ENCODE peak calls at places on chromosomes 7 and 10, in nine cellular contexts. I is HS-5, U is NCI-H460, T is thoracic aorta, F is fibroblast of villous mesenchyme, O is retinal pigment epithelial cell, Y is neuronal stem cell, D is EL, P is HEK293T. H is an unnamed sample.
A peak's percentile ranks its signal among the peaks of the same experiment; 100 is the strongest.

GRCh38 chr10:111128331-111129167 is 51.7 kb downstream of the ADRA2A start:
- DNase-seq in I (no peak), U (peak; percentile 22), T (no peak), F (peak; percentile 23), O (peak; percentile 2), Y (no peak), D (peak; percentile 73), P (peak; percentile 55), H (no peak)

GRCh38 chr7:41520445-41520844 is 182.4 kb downstream of the INHBA start:
- DNase-seq in I (no peak), U (no peak), T (no peak), F (no peak), O (no peak), Y (no peak), D (no peak), P (no peak), H (no peak)

GRCh38 chr10:45532501-45532900 is 140.1 kb downstream of the ZFAND4 start:
- DNase-seq in I (no peak), U (no peak), T (no peak), F (no peak), O (no peak), Y (no peak), D (no peak), P (no peak), H (peak; percentile 4)

GRCh38 chr10:80253266-80253962 is 36.0 kb downstream of the MAT1A start:
- DNase-seq in I (no peak), U (no peak), T (no peak), F (no peak), O (no peak), Y (no peak), D (no peak), P (no peak), H (peak; percentile 15)

GRCh38 chr10:32155075-32155516 is 98.9 kb upstream of the KIF5B start:
- DNase-seq in I (no peak), U (no peak), T (no peak), F (peak; percentile 35), O (no peak), Y (no peak), D (peak; percentile 45), P (no peak), H (peak; percentile 68)

GRCh38 chr7:108570146-108570755 is 577 bp downstream of the DNAJB9 start:
- DNase-seq in I (no peak), U (peak; percentile 31), T (peak; percentile 11), F (peak; percentile 65), O (peak; percentile 39), Y (no peak), D (peak; percentile 47), P (peak; percentile 36), H (peak; percentile 69)

GRCh38 chr7:156639426-156640256 is 933 bp upstream of the RNF32 start:
- DNase-seq in I (no peak), U (no peak), T (no peak), F (no peak), O (no peak), Y (no peak), D (peak; percentile 15), P (no peak), H (peak; percentile 12)

GRCh38 chr10:2296179-2296578 is 558.9 kb upstream of the ADARB2 start:
- DNase-seq in I (no peak), U (no peak), T (no peak), F (no peak), O (no peak), Y (no peak), D (no peak), P (no peak), H (no peak)

GRCh38 chr7:32191296-32191695 is 121.1 kb upstream of the PDE1C start:
- DNase-seq in I (no peak), U (no peak), T (no peak), F (no peak), O (no peak), Y (no peak), D (no peak), P (no peak), H (no peak)

GRCh38 chr7:102319671-102320070 is 33.0 kb downstream of the SH2B2 start:
- DNase-seq in I (no peak), U (no peak), T (no peak), F (no peak), O (no peak), Y (no peak), D (no peak), P (no peak), H (no peak)

GRCh38 chr7:28647076-28647421 is 234.7 kb downstream of the CREB5 start:
- DNase-seq in I (no peak), U (no peak), T (no peak), F (no peak), O (no peak), Y (no peak), D (no peak), P (no peak), H (no peak)

GRCh38 chr10:68925489-68925888 is 24.4 kb downstream of the DDX50 start:
- DNase-seq in I (no peak), U (no peak), T (no peak), F (no peak), O (no peak), Y (no peak), D (no peak), P (no peak), H (no peak)

GRCh38 chr10:6083523-6084475 is 5.0 kb upstream of the RBM17 start:
- DNase-seq in I (no peak), U (no peak), T (no peak), F (peak; percentile 27), O (peak; percentile 47), Y (no peak), D (peak; percentile 42), P (no peak), H (peak; percentile 36)

H was measured in choroid plexus epithelial cell.